ENCODE peak calls at places on chromosome 2, in ten cellular contexts. D is left ventricle myocardium inferior, O is body of pancreas, F is transverse colon, I is bronchial epithelial cell, T is heart right ventricle, V is lower lobe of right lung, W is cardiac muscle cell, H is H7, K is RWPE2. M is an unnamed sample.

GRCh38 chr2:31318360-31319336 is 84.7 kb downstream of the EHD3 start:
- DNase-seq in D (peak; percentile 31), O (no peak), F (peak; percentile 49), I (no peak), T (peak; percentile 37), V (peak; percentile 46), W (peak; percentile 81), H (no peak), K (no peak), M (no peak)

GRCh38 chr2:69597843-69598610 is 45.5 kb downstream of the AAK1 start:
- DNase-seq in D (no peak), O (no peak), F (no peak), I (no peak), T (no peak), V (no peak), W (no peak), H (no peak), K (no peak), M (no peak)

GRCh38 chr2:96528680-96529375 is 7.7 kb upstream of the ARID5A start:
- DNase-seq in D (no peak), O (no peak), F (no peak), I (no peak), T (peak; percentile 48), V (no peak), W (peak; percentile 46), H (peak; percentile 49), K (no peak), M (no peak)

GRCh38 chr2:14543284-14543683 is 89.2 kb upstream of the LRATD1 start:
- DNase-seq in D (no peak), O (peak; percentile 30), F (no peak), I (no peak), T (no peak), V (no peak), W (no peak), H (no peak), K (no peak), M (no peak)

GRCh38 chr2:98457045-98457696 is 12.5 kb downstream of the INPP4A start:
- DNase-seq in D (no peak), O (no peak), F (no peak), I (peak; percentile 94), T (no peak), V (no peak), W (peak; percentile 52), H (no peak), K (no peak), M (no peak)

GRCh38 chr2:76197842-76198448 is 487.2 kb upstream of the GCFC2 start:
- DNase-seq in D (peak; percentile 14), O (peak; percentile 76), F (peak; percentile 52), I (peak; percentile 64), T (no peak), V (no peak), W (peak; percentile 78), H (peak; percentile 6), K (no peak), M (peak; percentile 34)

GRCh38 chr2:142997254-142997653 is 119.8 kb downstream of the KYNU start:
- DNase-seq in D (no peak), O (no peak), F (no peak), I (no peak), T (no peak), V (no peak), W (no peak), H (no peak), K (no peak), M (no peak)

GRCh38 chr2:199336546-199336945 is 121.2 kb downstream of the SATB2 start:
- DNase-seq in D (no peak), O (no peak), F (no peak), I (no peak), T (no peak), V (no peak), W (no peak), H (no peak), K (no peak), M (no peak)

GRCh38 chr2:24834733-24835395 is 41.6 kb downstream of the CENPO start:
- DNase-seq in D (no peak), O (no peak), F (no peak), I (no peak), T (no peak), V (no peak), W (no peak), H (peak; percentile 49), K (no peak), M (no peak)

GRCh38 chr2:58497189-58497588 is 256.1 kb upstream of the FANCL start:
- DNase-seq in D (no peak), O (no peak), F (no peak), I (peak; percentile 68), T (no peak), V (no peak), W (no peak), H (peak; percentile 43), K (no peak), M (no peak)

GRCh38 chr2:20589975-20590703 is 60.8 kb downstream of the HS1BP3 start:
- DNase-seq in D (no peak), O (peak; percentile 1), F (peak; percentile 5), I (peak; percentile 57), T (peak; percentile 7), V (peak; percentile 50), W (no peak), H (no peak), K (peak; percentile 42), M (no peak)

GRCh38 chr2:219182331-219183150 is 4.5 kb downstream of the RETREG2 start:
- DNase-seq in D (peak; percentile 24), O (no peak), F (peak; percentile 61), I (no peak), T (no peak), V (peak; percentile 57), W (no peak), H (no peak), K (no peak), M (no peak)
- H3K36me3 ChIP-seq in D (peaks cover 49% of the 10 kb centered on the region), O (no peaks in the 10 kb centered on the region), F (peaks cover 18% of the 10 kb centered on the region), I (peaks cover 30% of the 10 kb centered on the region), T (peaks cover 38% of the 10 kb centered on the region), V (peaks cover 65% of the 10 kb centered on the region), W (peaks cover 36% of the 10 kb centered on the region), H (peaks cover 26% of the 10 kb centered on the region), K (peaks cover 28% of the 10 kb centered on the region), M (peaks cover 21% of the 10 kb centered on the region)

GRCh38 chr2:46952171-46952570 is 36.6 kb upstream of the MCFD2 start:
- DNase-seq in D (no peak), O (no peak), F (no peak), I (no peak), T (no peak), V (no peak), W (no peak), H (no peak), K (no peak), M (no peak)

GRCh38 chr2:46958431-46959017 is 42.9 kb upstream of the MCFD2 start:
- DNase-seq in D (no peak), O (no peak), F (no peak), I (no peak), T (no peak), V (no peak), W (no peak), H (no peak), K (no peak), M (no peak)

GRCh38 chr2:46956981-46957531 is 41.5 kb upstream of the MCFD2 start:
- DNase-seq in D (peak; percentile 31), O (peak; percentile 81), F (no peak), I (no peak), T (peak; percentile 28), V (no peak), W (no peak), H (no peak), K (no peak), M (no peak)

GRCh38 chr2:46954951-46955571 is 39.5 kb upstream of the MCFD2 start:
- DNase-seq in D (peak; percentile 52), O (peak; percentile 68), F (peak; percentile 41), I (peak; percentile 56), T (peak; percentile 57), V (no peak), W (peak; percentile 92), H (no peak), K (no peak), M (no peak)

DNA sequence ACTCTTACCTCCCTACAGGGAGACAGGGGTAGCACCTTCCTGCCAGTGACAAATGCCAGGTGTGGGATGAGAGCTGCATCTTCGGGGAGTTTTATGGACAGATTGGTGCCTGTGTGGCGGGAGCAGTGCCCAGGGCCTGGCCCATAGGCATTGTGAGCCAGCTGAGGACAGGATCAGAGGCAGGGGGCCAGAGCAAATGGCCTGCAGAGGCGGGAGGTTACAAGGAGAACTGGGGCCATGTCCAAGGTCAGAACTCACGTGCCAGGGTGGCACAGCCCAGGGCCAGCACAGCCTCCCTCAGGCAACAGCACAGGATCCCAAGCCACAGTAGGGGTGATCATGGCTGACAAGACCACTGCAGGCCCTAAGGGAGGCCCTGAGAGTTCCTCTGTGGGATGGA is 40.2 kb upstream of the MCFD2 start:
- DNase-seq in D (no peak), O (peak; percentile 57), F (no peak), I (no peak), T (no peak), V (no peak), W (no peak), H (no peak), K (no peak), M (no peak)
- H3K36me3 ChIP-seq in D (peaks cover 57% of the 10 kb centered on the region), O (no peaks in the 10 kb centered on the region), F (peaks cover 10% of the 10 kb centered on the region), I (peaks cover 22% of the 10 kb centered on the region), T (peaks cover 9% of the 10 kb centered on the region), V (peaks cover 89% of the 10 kb centered on the region), W (peaks cover 3% of the 10 kb centered on the region), H (peaks cover 6% of the 10 kb centered on the region), K (peaks cover 65% of the 10 kb centered on the region), M (no peaks in the 10 kb centered on the region)

GRCh38 chr2:104846182-104846954 is 7.5 kb upstream of the POU3F3 start:
- DNase-seq in D (no peak), O (no peak), F (no peak), I (no peak), T (no peak), V (no peak), W (no peak), H (no peak), K (no peak), M (no peak)
- H3K36me3 ChIP-seq in D (no peaks in the 10 kb centered on the region), O (no peaks in the 10 kb centered on the region), F (no peaks in the 10 kb centered on the region), I (no peaks in the 10 kb centered on the region), T (no peaks in the 10 kb centered on the region), V (no peaks in the 10 kb centered on the region), W (no peaks in the 10 kb centered on the region), H (no peaks in the 10 kb centered on the region), K (no peaks in the 10 kb centered on the region), M (no peaks in the 10 kb centered on the region)

GRCh38 chr2:86056935-86057334 is 48.8 kb downstream of the POLR1A start:
- DNase-seq in D (no peak), O (no peak), F (no peak), I (peak; percentile 13), T (no peak), V (no peak), W (no peak), H (no peak), K (no peak), M (no peak)

GRCh38 chr2:86054539-86055082 is 51.1 kb downstream of the POLR1A start:
- DNase-seq in D (no peak), O (peak; percentile 89), F (no peak), I (no peak), T (no peak), V (no peak), W (no peak), H (no peak), K (no peak), M (no peak)

GRCh38 chr2:86053166-86053565 is 52.5 kb downstream of the POLR1A start:
- DNase-seq in D (no peak), O (no peak), F (no peak), I (no peak), T (no peak), V (no peak), W (no peak), H (no peak), K (no peak), M (no peak)

GRCh38 chr2:86052676-86053075 is 53.0 kb downstream of the POLR1A start:
- DNase-seq in D (no peak), O (peak; percentile 60), F (no peak), I (no peak), T (no peak), V (no peak), W (no peak), H (peak; percentile 14), K (peak; percentile 39), M (no peak)

GRCh38 chr2:86055314-86055713 is 50.4 kb downstream of the POLR1A start:
- DNase-seq in D (no peak), O (no peak), F (no peak), I (no peak), T (no peak), V (no peak), W (no peak), H (no peak), K (no peak), M (no peak)
- H3K36me3 ChIP-seq in D (peaks cover 67% of the 10 kb centered on the region), O (no peaks in the 10 kb centered on the region), F (peaks cover 23% of the 10 kb centered on the region), I (peaks cover 11% of the 10 kb centered on the region), T (peaks cover 31% of the 10 kb centered on the region), V (peaks cover 30% of the 10 kb centered on the region), W (peaks cover 8% of the 10 kb centered on the region), H (peaks cover 20% of the 10 kb centered on the region), K (peaks cover 73% of the 10 kb centered on the region), M (peaks cover 4% of the 10 kb centered on the region)